ENCODE peak calls at places on chromosome 16, in eight cellular contexts. One of them, this sample, is unnamed.

GRCh38 chr16:19583665-19584300 is 28.3 kb downstream of the VPS35L start:
- DNase-seq in H9: no peak
- DNase-seq in WTC11: peak
- DNase-seq in GM13976: no peak
- DNase-seq in astrocyte: peak
- DNase-seq in Calu3: peak
- DNase-seq in tibial artery: no peak
- DNase-seq in fibroblast of mammary gland: peak
- DNase-seq in this sample: peak

GRCh38 chr16:26550111-26550610 is 516.6 kb upstream of the C16orf82 start:
- DNase-seq in H9: no peak
- DNase-seq in WTC11: no peak
- DNase-seq in GM13976: no peak
- DNase-seq in astrocyte: no peak
- DNase-seq in Calu3: no peak
- DNase-seq in tibial artery: no peak
- DNase-seq in fibroblast of mammary gland: no peak
- DNase-seq in this sample: no peak

GRCh38 chr16:58452640-58453039 is 47.3 kb upstream of the NDRG4 start:
- DNase-seq in H9: no peak
- DNase-seq in WTC11: no peak
- DNase-seq in GM13976: no peak
- DNase-seq in astrocyte: no peak
- DNase-seq in Calu3: no peak
- DNase-seq in tibial artery: no peak
- DNase-seq in fibroblast of mammary gland: no peak
- DNase-seq in this sample: no peak

GRCh38 chr16:1610841-1611653 is 825 bp downstream of the IFT140 start:
- DNase-seq in H9: no peak
- DNase-seq in WTC11: no peak
- DNase-seq in GM13976: peak
- DNase-seq in astrocyte: peak
- DNase-seq in Calu3: peak
- DNase-seq in tibial artery: no peak
- DNase-seq in fibroblast of mammary gland: peak
- DNase-seq in this sample: no peak

GRCh38 chr16:48720266-48720665 is 110.3 kb upstream of the N4BP1 start:
- DNase-seq in H9: peak
- DNase-seq in WTC11: peak
- DNase-seq in GM13976: no peak
- DNase-seq in astrocyte: no peak
- DNase-seq in Calu3: peak
- DNase-seq in tibial artery: no peak
- DNase-seq in fibroblast of mammary gland: peak
- DNase-seq in this sample: no peak

GRCh38 chr16:2044541-2044940 is 3.1 kb downstream of the NTHL1 start:
- DNase-seq in H9: no peak
- DNase-seq in WTC11: no peak
- DNase-seq in GM13976: no peak
- DNase-seq in astrocyte: no peak
- DNase-seq in Calu3: no peak
- DNase-seq in tibial artery: no peak
- DNase-seq in fibroblast of mammary gland: no peak
- DNase-seq in this sample: no peak

GRCh38 chr16:17474572-17474971 is 3.8 kb upstream of the XYLT1 start:
- DNase-seq in H9: no peak
- DNase-seq in WTC11: no peak
- DNase-seq in GM13976: no peak
- DNase-seq in astrocyte: no peak
- DNase-seq in Calu3: no peak
- DNase-seq in tibial artery: peak
- DNase-seq in fibroblast of mammary gland: no peak
- DNase-seq in this sample: no peak

GRCh38 chr16:30088237-30088831 is 3.4 kb downstream of the TBX6 start:
- DNase-seq in H9: no peak
- DNase-seq in WTC11: no peak
- DNase-seq in GM13976: no peak
- DNase-seq in astrocyte: no peak
- DNase-seq in Calu3: no peak
- DNase-seq in tibial artery: no peak
- DNase-seq in fibroblast of mammary gland: no peak
- DNase-seq in this sample: no peak

GRCh38 chr16:8548166-8548565 is 42.1 kb downstream of the TMEM114 start:
- DNase-seq in H9: no peak
- DNase-seq in WTC11: no peak
- DNase-seq in GM13976: no peak
- DNase-seq in astrocyte: no peak
- DNase-seq in Calu3: no peak
- DNase-seq in tibial artery: no peak
- DNase-seq in fibroblast of mammary gland: no peak
- DNase-seq in this sample: no peak

GRCh38 chr16:82671743-82672142 is 45.0 kb downstream of the CDH13 start:
- DNase-seq in H9: no peak
- DNase-seq in WTC11: peak
- DNase-seq in GM13976: no peak
- DNase-seq in astrocyte: no peak
- DNase-seq in Calu3: no peak
- DNase-seq in tibial artery: no peak
- DNase-seq in fibroblast of mammary gland: no peak
- DNase-seq in this sample: no peak

GRCh38 chr16:68356919-68357286 is 46.1 kb downstream of the PRMT7 start:
- DNase-seq in H9: no peak
- DNase-seq in WTC11: no peak
- DNase-seq in GM13976: no peak
- DNase-seq in astrocyte: no peak
- DNase-seq in Calu3: no peak
- DNase-seq in tibial artery: no peak
- DNase-seq in fibroblast of mammary gland: no peak
- DNase-seq in this sample: no peak

GRCh38 chr16:17461951-17462729 is 8.6 kb downstream of the XYLT1 start:
- DNase-seq in H9: peak
- DNase-seq in WTC11: no peak
- DNase-seq in GM13976: no peak
- DNase-seq in astrocyte: no peak
- DNase-seq in Calu3: no peak
- DNase-seq in tibial artery: peak
- DNase-seq in fibroblast of mammary gland: no peak
- DNase-seq in this sample: no peak

GRCh38 chr16:77213542-77214108 is 14.4 kb downstream of the SYCE1L start:
- DNase-seq in H9: no peak
- DNase-seq in WTC11: no peak
- DNase-seq in GM13976: no peak
- DNase-seq in astrocyte: peak
- DNase-seq in Calu3: peak
- DNase-seq in tibial artery: no peak
- DNase-seq in fibroblast of mammary gland: peak
- DNase-seq in this sample: peak

GRCh38 chr16:75130150-75130771 is 13.7 kb upstream of the LDHD start:
- DNase-seq in H9: peak
- DNase-seq in WTC11: no peak
- DNase-seq in GM13976: no peak
- DNase-seq in astrocyte: no peak
- DNase-seq in Calu3: no peak
- DNase-seq in tibial artery: no peak
- DNase-seq in fibroblast of mammary gland: no peak
- DNase-seq in this sample: no peak

GRCh38 chr16:75131081-75131480 is 14.5 kb upstream of the LDHD start:
- DNase-seq in H9: no peak
- DNase-seq in WTC11: no peak
- DNase-seq in GM13976: no peak
- DNase-seq in astrocyte: no peak
- DNase-seq in Calu3: no peak
- DNase-seq in tibial artery: no peak
- DNase-seq in fibroblast of mammary gland: no peak
- DNase-seq in this sample: no peak

GRCh38 chr16:75121949-75122568 is 5.5 kb upstream of the LDHD start:
- DNase-seq in H9: peak
- DNase-seq in WTC11: no peak
- DNase-seq in GM13976: no peak
- DNase-seq in astrocyte: no peak
- DNase-seq in Calu3: no peak
- DNase-seq in tibial artery: no peak
- DNase-seq in fibroblast of mammary gland: no peak
- DNase-seq in this sample: no peak

GRCh38 chr16:75122609-75123008 is 6.0 kb upstream of the LDHD start:
- DNase-seq in H9: no peak
- DNase-seq in WTC11: no peak
- DNase-seq in GM13976: no peak
- DNase-seq in astrocyte: no peak
- DNase-seq in Calu3: no peak
- DNase-seq in tibial artery: no peak
- DNase-seq in fibroblast of mammary gland: no peak
- DNase-seq in this sample: no peak

DNA sequence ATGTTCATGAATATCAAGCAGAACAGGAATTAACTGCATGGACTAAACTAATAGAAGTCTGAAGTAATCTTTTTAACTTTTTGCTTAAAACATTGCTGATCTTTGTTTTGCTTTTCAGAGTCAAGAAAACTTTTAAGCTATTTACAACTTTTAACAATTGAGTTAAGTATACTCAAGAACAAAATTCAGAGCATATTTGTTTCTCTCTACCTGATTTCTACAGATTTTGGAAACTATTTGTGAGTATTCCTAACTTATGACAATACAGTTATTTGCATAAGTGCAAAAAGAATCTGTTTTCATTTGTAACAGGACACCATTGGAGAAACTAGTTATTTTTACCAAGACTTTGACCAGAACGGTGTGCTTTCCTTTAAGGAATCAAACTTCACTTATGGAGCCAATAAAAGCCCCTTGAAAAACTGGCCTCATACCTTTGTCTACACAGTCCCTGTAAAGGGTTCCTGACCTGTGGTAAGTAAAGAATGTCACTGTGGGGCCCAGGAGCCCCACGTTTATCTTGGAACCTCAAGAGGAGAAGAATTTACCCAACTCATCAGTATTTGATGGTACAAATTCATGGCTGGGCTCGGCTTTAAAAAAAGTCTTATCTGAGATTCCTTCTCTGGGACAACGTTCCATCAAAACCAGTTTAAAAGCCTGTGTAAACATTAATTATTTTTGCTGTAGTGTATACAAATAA is 11.3 kb upstream of the LDHD start:
- DNase-seq in H9: no peak
- DNase-seq in WTC11: no peak
- DNase-seq in GM13976: no peak
- DNase-seq in astrocyte: no peak
- DNase-seq in Calu3: no peak
- DNase-seq in tibial artery: no peak
- DNase-seq in fibroblast of mammary gland: no peak
- DNase-seq in this sample: no peak
- TF ChIP-seq CTCF in H9: no peak
- TF ChIP-seq CTCF in WTC11: no peak
- TF ChIP-seq CTCF in GM13976: no peak
- TF ChIP-seq CTCF in astrocyte: no peak
- TF ChIP-seq CTCF in Calu3: no peak
- TF ChIP-seq CTCF in tibial artery: no peak
- TF ChIP-seq CTCF in fibroblast of mammary gland: no peak
- TF ChIP-seq CTCF in this sample: no peak

DNA sequence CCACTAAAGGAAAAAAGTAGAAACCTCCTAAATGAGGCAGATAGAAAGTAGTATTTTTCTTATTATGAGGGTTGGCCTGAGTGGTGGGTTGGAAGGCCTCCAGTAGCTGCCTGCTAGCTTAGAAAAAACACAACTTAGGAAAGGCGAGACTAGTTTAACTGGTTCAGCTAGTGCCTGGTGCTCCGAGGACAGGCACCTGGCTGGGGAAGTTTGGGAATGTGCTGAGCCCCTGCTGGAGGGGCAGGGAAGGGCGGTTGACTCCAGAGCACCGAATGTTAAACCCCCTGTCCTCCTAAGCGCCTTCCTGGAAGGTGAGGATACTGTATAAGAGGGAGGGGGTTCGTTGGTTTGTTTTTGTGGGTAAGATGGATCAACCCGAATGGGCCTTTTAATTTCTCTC is 19.9 kb downstream of the LDHD start:
- DNase-seq in H9: peak
- DNase-seq in WTC11: peak
- DNase-seq in GM13976: no peak
- DNase-seq in astrocyte: peak
- DNase-seq in Calu3: peak
- DNase-seq in tibial artery: no peak
- DNase-seq in fibroblast of mammary gland: no peak
- DNase-seq in this sample: no peak
- TF ChIP-seq CTCF in H9: peak
- TF ChIP-seq CTCF in WTC11: no peak
- TF ChIP-seq CTCF in GM13976: no peak
- TF ChIP-seq CTCF in astrocyte: peak
- TF ChIP-seq CTCF in Calu3: peak
- TF ChIP-seq CTCF in tibial artery: peak
- TF ChIP-seq CTCF in fibroblast of mammary gland: peak
- TF ChIP-seq CTCF in this sample: peak

DNA sequence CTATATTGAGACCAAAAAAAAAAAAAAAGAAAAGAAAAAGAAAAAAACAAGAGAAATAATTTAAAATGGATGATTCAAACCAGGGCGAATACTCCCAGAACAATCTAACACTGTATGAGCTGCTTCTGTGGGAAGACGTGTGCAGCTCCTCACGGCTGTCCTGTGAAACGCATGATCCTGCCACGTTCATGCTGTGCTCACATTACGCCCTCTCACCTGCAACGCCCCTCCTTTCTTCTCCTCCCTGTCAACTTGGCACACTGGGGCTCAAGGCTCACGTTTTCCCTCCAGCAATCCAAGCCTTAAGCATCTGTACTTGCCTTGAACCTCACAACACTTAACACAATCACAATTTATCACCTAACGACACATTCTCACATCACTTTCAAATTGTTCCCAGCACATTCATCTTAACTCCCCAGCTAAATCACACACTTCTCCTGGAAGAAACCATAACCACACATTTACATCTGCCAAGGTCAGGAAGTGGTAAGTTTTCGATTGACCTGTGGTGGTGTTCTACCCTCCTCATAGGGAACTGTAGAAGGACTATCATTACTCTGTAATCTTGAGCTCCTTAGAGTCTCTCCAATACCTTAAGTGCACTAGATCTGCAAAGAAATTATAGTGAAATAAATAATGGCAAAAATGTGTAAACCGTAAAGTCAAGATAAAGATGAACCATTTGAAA is 29.1 kb downstream of the MBTPS1 start:
- DNase-seq in H9: no peak
- DNase-seq in WTC11: no peak
- DNase-seq in GM13976: no peak
- DNase-seq in astrocyte: peak
- DNase-seq in Calu3: no peak
- DNase-seq in tibial artery: no peak
- DNase-seq in fibroblast of mammary gland: no peak
- DNase-seq in this sample: no peak
- TF ChIP-seq CTCF in H9: no peak
- TF ChIP-seq CTCF in WTC11: no peak
- TF ChIP-seq CTCF in GM13976: no peak
- TF ChIP-seq CTCF in astrocyte: no peak
- TF ChIP-seq CTCF in Calu3: no peak
- TF ChIP-seq CTCF in tibial artery: no peak
- TF ChIP-seq CTCF in fibroblast of mammary gland: no peak
- TF ChIP-seq CTCF in this sample: no peak

DNA sequence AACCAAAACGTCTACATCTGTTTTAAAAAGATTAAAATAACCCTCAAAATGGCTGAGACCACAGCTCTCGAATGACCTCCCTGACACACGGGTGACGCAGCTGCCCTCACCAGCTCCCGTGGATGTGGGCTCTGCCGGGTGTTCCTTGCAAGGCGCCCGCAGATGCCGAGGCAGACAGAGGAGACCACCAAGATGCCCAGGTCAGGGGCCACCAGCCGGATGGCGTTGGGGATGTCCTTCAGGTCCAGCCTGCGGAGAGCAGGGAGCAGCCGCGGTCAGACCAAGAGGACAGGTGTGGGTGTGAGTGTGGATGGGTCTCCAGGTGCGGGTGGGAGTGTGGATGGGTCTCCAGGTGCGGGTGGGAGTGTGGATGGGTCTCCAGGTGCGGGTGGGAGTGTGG is 35.1 kb downstream of the CTU2 start:
- DNase-seq in H9: no peak
- DNase-seq in WTC11: no peak
- DNase-seq in GM13976: no peak
- DNase-seq in astrocyte: no peak
- DNase-seq in Calu3: no peak
- DNase-seq in tibial artery: no peak
- DNase-seq in fibroblast of mammary gland: no peak
- DNase-seq in this sample: no peak
- TF ChIP-seq CTCF in H9: no peak
- TF ChIP-seq CTCF in WTC11: no peak
- TF ChIP-seq CTCF in GM13976: no peak
- TF ChIP-seq CTCF in astrocyte: no peak
- TF ChIP-seq CTCF in Calu3: no peak
- TF ChIP-seq CTCF in tibial artery: no peak
- TF ChIP-seq CTCF in fibroblast of mammary gland: no peak
- TF ChIP-seq CTCF in this sample: no peak

This sample was measured in BE2C.